ENCODE peak calls at places on chromosomes 11 and 22, in ten cellular contexts. N is GM12878, I is stomach, B is transverse colon, J is K562, S is suprapubic skin, H is tibial nerve, M is A549, P is ovary, T is upper lobe of left lung. E is an unnamed sample. For H3K4me1, the result is how much of the 10 kb centered on the place peaks cover.

GRCh38 chr11:131038597-131038996 is 122.3 kb upstream of the SNX19 start:
- DNase-seq in N (no peak), I (no peak), B (no peak), J (peak), S (no peak), H (no peak), M (no peak), P (no peak), T (no peak), E (no peak)

GRCh38 chr11:76634934-76635333 is 35.6 kb downstream of the LRRC32 start:
- DNase-seq in N (no peak), I (no peak), B (no peak), J (no peak), S (no peak), H (no peak), M (no peak), P (no peak), T (no peak), E (peak)

GRCh38 chr22:48483764-48484528 is 1343.7 kb downstream of the BRD1 start:
- DNase-seq in N (no peak), I (no peak), B (no peak), J (no peak), S (peak), H (no peak), M (no peak), P (no peak), T (peak), E (no peak)

GRCh38 chr11:118172356-118172755 is 4.1 kb downstream of the SCN2B start:
- DNase-seq in N (no peak), I (no peak), B (no peak), J (no peak), S (no peak), H (no peak), M (no peak), P (no peak), T (no peak), E (no peak)

GRCh38 chr11:47510231-47510630 is 42.7 kb downstream of the CELF1 start:
- DNase-seq in N (no peak), I (no peak), B (no peak), J (no peak), S (no peak), H (no peak), M (no peak), P (no peak), T (no peak), E (no peak)

GRCh38 chr11:1326435-1327063 is 17.1 kb upstream of the TOLLIP start:
- DNase-seq in N (no peak), I (no peak), B (no peak), J (no peak), S (no peak), H (no peak), M (no peak), P (no peak), T (no peak), E (peak)

GRCh38 chr22:40101417-40102101 is 76.2 kb upstream of the TNRC6B start:
- DNase-seq in N (no peak), I (no peak), B (no peak), J (no peak), S (no peak), H (no peak), M (no peak), P (no peak), T (no peak), E (no peak)

GRCh38 chr22:28019881-28020861 is 101.1 kb upstream of the PITPNB start:
- DNase-seq in N (no peak), I (peak), B (peak), J (peak), S (peak), H (peak), M (peak), P (peak), T (peak), E (peak)

GRCh38 chr22:35866646-35867045 is 149.0 kb downstream of the APOL5 start:
- DNase-seq in N (no peak), I (no peak), B (no peak), J (no peak), S (no peak), H (no peak), M (no peak), P (no peak), T (no peak), E (no peak)

GRCh38 chr11:128603003-128603715 is 15.8 kb upstream of the ETS1 start:
- DNase-seq in N (no peak), I (no peak), B (no peak), J (no peak), S (no peak), H (no peak), M (no peak), P (no peak), T (no peak), E (no peak)

GRCh38 chr11:77115181-77115611 is 12.6 kb downstream of the OMP start:
- DNase-seq in N (no peak), I (no peak), B (no peak), J (peak), S (no peak), H (no peak), M (peak), P (no peak), T (no peak), E (no peak)

GRCh38 chr11:112023104-112023503 is 2.1 kb upstream of the DLAT start:
- DNase-seq in N (no peak), I (no peak), B (no peak), J (no peak), S (no peak), H (no peak), M (no peak), P (no peak), T (no peak), E (no peak)

GRCh38 chr11:128686045-128686741 is 7.7 kb upstream of the FLI1 start:
- DNase-seq in N (no peak), I (no peak), B (no peak), J (no peak), S (no peak), H (no peak), M (no peak), P (no peak), T (no peak), E (no peak)

GRCh38 chr22:32823024-32823730 is 21.7 kb downstream of the TIMP3 start:
- DNase-seq in N (no peak), I (peak), B (peak), J (peak), S (peak), H (no peak), M (peak), P (no peak), T (no peak), E (peak)

GRCh38 chr22:39972656-39973055 is 12.5 kb downstream of the TMA7B start:
- DNase-seq in N (no peak), I (no peak), B (no peak), J (no peak), S (no peak), H (no peak), M (no peak), P (no peak), T (no peak), E (no peak)

GRCh38 chr11:119774180-119774763 is 45.3 kb upstream of the NECTIN1 start:
- DNase-seq in N (no peak), I (no peak), B (no peak), J (no peak), S (no peak), H (no peak), M (no peak), P (no peak), T (no peak), E (no peak)

GRCh38 chr11:103532133-103532788 is 423.0 kb downstream of the DYNC2H1 start:
- DNase-seq in N (no peak), I (no peak), B (no peak), J (no peak), S (no peak), H (no peak), M (no peak), P (no peak), T (no peak), E (no peak)

GRCh38 chr11:15232496-15232895 is 117.8 kb downstream of the INSC start:
- DNase-seq in N (no peak), I (no peak), B (no peak), J (no peak), S (no peak), H (no peak), M (no peak), P (no peak), T (no peak), E (no peak)

GRCh38 chr11:96317576-96317975 is 25.4 kb downstream of the MAML2 start:
- DNase-seq in N (no peak), I (no peak), B (no peak), J (no peak), S (no peak), H (no peak), M (no peak), P (no peak), T (no peak), E (no peak)

GRCh38 chr22:49137216-49137840 is 690.3 kb downstream of the BRD1 start:
- DNase-seq in N (no peak), I (no peak), B (no peak), J (no peak), S (no peak), H (no peak), M (no peak), P (no peak), T (no peak), E (no peak)

GRCh38 chr22:29737251-29738117 is 17.7 kb downstream of the CABP7 start:
- DNase-seq in N (no peak), I (no peak), B (no peak), J (no peak), S (no peak), H (no peak), M (no peak), P (peak), T (no peak), E (no peak)

GRCh38 chr22:49933236-49933921 is 14.9 kb downstream of the CRELD2 start:
- DNase-seq in N (no peak), I (peak), B (peak), J (no peak), S (no peak), H (peak), M (no peak), P (peak), T (no peak), E (peak)

GRCh38 chr11:7612661-7613393 is 60.5 kb downstream of the CYB5R2 start:
- DNase-seq in N (no peak), I (peak), B (no peak), J (no peak), S (no peak), H (no peak), M (no peak), P (no peak), T (no peak), E (no peak)

GRCh38 chr22:39313258-39314001 is 6.0 kb downstream of the RPL3 start:
- DNase-seq in N (no peak), I (no peak), B (no peak), J (no peak), S (no peak), H (no peak), M (no peak), P (no peak), T (no peak), E (no peak)

GRCh38 chr11:17805873-17806272 is 71.3 kb downstream of the KCNC1 start:
- DNase-seq in N (no peak), I (no peak), B (no peak), J (no peak), S (no peak), H (no peak), M (no peak), P (no peak), T (no peak), E (no peak)

GRCh38 chr22:35719212-35719869 is 1.7 kb downstream of the APOL5 start:
- DNase-seq in N (no peak), I (no peak), B (no peak), J (no peak), S (no peak), H (no peak), M (no peak), P (no peak), T (no peak), E (no peak)

GRCh38 chr22:24407884-24408283 is 19.5 kb upstream of the ADORA2A start:
- DNase-seq in N (no peak), I (no peak), B (no peak), J (no peak), S (no peak), H (no peak), M (no peak), P (no peak), T (no peak), E (no peak)

GRCh38 chr22:31400023-31400397 is 606 bp downstream of the DRG1 start:
- DNase-seq in N (no peak), I (no peak), B (peak), J (no peak), S (no peak), H (no peak), M (no peak), P (no peak), T (no peak), E (no peak)

GRCh38 chr22:20422965-20423635 is 14.5 kb downstream of the SCARF2 start:
- DNase-seq in N (no peak), I (peak), B (no peak), J (no peak), S (peak), H (no peak), M (no peak), P (peak), T (no peak), E (peak)

GRCh38 chr11:32053151-32053550 is 37.7 kb upstream of the RCN1 start:
- DNase-seq in N (no peak), I (no peak), B (no peak), J (no peak), S (no peak), H (no peak), M (no peak), P (no peak), T (no peak), E (no peak)

DNA sequence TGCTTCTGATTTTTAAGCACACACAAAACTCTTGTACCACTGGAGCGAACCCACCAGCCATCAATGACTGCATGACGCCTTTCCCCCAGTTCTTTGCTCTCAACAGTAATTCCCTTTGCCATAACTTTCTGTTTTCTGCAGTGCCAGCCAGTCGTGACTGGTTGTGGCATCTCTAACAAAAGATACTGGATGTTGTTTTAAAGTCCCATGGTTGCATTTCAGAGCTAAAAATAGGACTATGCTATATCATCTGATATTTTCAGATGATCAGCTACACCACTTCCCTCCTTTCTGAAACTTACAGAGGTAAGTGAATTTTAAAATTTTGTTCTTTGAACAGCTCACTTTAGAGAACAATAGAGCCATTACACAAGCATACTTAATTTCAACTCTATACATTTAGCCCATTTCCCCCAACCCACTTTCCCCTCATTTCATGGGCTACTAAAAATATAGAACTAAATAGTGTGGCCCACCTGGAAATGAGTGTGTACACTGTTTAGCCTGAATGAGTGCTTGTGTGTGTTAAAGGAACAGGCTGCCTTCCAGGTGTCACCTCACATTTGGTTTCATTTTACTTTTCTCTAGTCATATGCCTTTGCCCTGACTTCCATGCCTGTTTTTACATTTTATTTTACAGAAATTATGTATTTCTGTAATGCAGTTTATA is 136.9 kb upstream of the ZC3H12C start:
- DNase-seq in N (peak), I (no peak), B (no peak), J (no peak), S (no peak), H (no peak), M (no peak), P (no peak), T (no peak), E (no peak)
- TF ChIP-seq POLR2A in N (no peak), I (no peak), B (no peak), J (no peak), S (no peak), H (no peak), M (no peak), P (no peak), T (no peak), E (no peak)

GRCh38 chr22:26164174-26164573 is 5.1 kb upstream of the SEZ6L start:
- DNase-seq in N (no peak), I (no peak), B (no peak), J (no peak), S (no peak), H (no peak), M (no peak), P (no peak), T (no peak), E (no peak)
- H3K4me1 ChIP-seq in N (under half), I (under half), B (under half), J (under half), S (under half), H (under half), M (under half), P (under half), T (under half), E (under half)

GRCh38 chr11:57228600-57228999 is 8.4 kb downstream of the APLNR start:
- DNase-seq in N (no peak), I (no peak), B (no peak), J (no peak), S (no peak), H (no peak), M (no peak), P (no peak), T (no peak), E (no peak)
- TF ChIP-seq EP300 in N (no peak), I (no peak), B (no peak), J (no peak), S (no peak), H (no peak), M (no peak), P (no peak), T (no peak), E (no peak)

DNA sequence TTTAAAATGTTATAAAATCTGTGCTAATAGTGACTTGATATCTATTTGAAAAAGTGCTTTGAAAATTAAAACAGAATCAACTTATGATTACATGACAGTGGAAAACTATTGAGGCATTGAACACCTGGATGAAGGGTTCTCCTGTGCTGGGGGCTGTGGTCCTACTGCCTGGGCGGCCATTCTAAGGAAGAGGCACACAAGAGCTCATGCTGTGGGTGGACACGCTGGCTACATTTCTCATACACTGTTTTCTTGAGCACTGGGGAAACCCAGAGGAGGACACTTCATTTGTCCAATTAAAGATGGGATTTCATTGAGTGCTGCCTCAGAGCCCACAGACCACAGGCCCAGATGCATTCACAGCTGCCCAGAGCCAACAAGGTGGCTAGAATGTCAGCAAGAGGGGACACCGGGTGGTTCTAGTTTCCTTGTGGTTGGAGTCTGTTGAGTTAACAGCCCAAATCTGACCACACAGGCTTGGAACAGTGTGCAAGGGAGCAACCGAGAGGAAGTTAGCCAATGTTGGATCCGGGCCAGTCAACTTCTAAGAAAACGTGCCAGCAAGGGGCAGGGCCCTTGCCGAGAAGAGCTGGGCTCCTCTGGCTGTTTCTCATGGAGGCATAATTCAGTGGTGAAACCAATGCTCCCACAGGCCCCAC is 35.1 kb upstream of the SORL1 start:
- DNase-seq in N (peak), I (peak), B (peak), J (no peak), S (peak), H (peak), M (no peak), P (peak), T (peak), E (peak)
- TF ChIP-seq POLR2A in N (no peak), I (no peak), B (no peak), J (no peak), S (no peak), H (no peak), M (no peak), P (no peak), T (no peak), E (no peak)

DNA sequence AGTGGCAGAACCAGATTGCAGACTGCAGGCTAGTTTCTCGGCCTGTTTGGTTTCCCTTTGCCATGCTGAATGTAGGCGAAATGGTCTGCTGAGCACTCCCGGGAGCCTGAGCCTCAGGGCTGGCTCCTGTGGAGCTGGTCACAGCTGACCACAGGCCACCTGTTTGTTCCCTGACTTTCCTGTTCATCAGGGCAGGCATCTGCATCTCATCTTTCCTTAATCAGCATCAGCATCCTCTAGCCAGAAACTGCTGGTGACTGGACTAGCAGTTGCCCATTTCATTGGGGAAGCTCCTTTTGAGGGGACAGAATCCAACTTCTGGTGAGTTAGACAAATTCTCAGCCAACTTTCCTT is 20.2 kb upstream of the C11orf96 start:
- DNase-seq in N (no peak), I (no peak), B (no peak), J (no peak), S (no peak), H (no peak), M (no peak), P (no peak), T (no peak), E (no peak)
- H3K4me1 ChIP-seq in N (under half), I (under half), B (under half), J (under half), S (under half), H (under half), M (under half), P (half or more), T (under half), E (under half)

GRCh38 chr11:27740362-27741024 is 40.2 kb upstream of the BDNF start:
- DNase-seq in N (no peak), I (no peak), B (no peak), J (no peak), S (no peak), H (no peak), M (no peak), P (no peak), T (no peak), E (no peak)

DNA sequence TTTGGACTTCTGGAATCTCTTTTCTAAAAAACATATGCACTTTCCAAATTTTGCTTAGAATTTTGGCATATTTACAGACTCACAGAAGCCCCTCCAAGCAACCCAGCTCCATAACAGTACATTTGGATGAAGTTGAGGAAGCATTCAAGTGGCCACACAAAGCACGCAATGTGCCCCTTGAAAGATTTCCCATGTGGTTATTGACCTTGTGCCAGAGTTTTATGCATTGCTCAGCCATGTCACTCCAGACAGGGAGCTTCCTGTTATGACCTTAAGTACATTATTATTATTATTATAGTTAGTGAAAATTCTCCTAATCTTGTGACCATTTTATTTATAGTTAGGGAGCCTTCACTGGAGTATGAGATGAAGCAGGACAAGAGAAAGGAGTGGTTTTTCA is 35.0 kb upstream of the BDNF start:
- DNase-seq in N (no peak), I (no peak), B (no peak), J (no peak), S (no peak), H (no peak), M (no peak), P (no peak), T (no peak), E (no peak)
- TF ChIP-seq EP300 in N (no peak), I (no peak), B (no peak), J (no peak), S (no peak), H (no peak), M (no peak), P (no peak), T (no peak), E (no peak)

GRCh38 chr22:37750596-37751162 is 53.8 kb downstream of the TRIOBP start:
- DNase-seq in N (no peak), I (no peak), B (no peak), J (no peak), S (no peak), H (no peak), M (no peak), P (no peak), T (no peak), E (no peak)

GRCh38 chr22:37749223-37749622 is 52.4 kb downstream of the TRIOBP start:
- DNase-seq in N (no peak), I (peak), B (no peak), J (no peak), S (no peak), H (no peak), M (no peak), P (peak), T (peak), E (no peak)

GRCh38 chr22:37748659-37749058 is 51.8 kb downstream of the TRIOBP start:
- DNase-seq in N (no peak), I (no peak), B (no peak), J (no peak), S (no peak), H (no peak), M (no peak), P (no peak), T (no peak), E (no peak)

GRCh38 chr22:37751449-37752188 is 54.8 kb downstream of the TRIOBP start:
- DNase-seq in N (no peak), I (no peak), B (no peak), J (no peak), S (no peak), H (no peak), M (no peak), P (peak), T (no peak), E (no peak)

GRCh38 chr22:37749831-37750595 is 53.2 kb downstream of the TRIOBP start:
- DNase-seq in N (no peak), I (no peak), B (no peak), J (no peak), S (no peak), H (no peak), M (no peak), P (no peak), T (peak), E (no peak)
- TF ChIP-seq POLR2A in N (no peak), I (no peak), B (no peak), J (no peak), S (no peak), H (no peak), M (no peak), P (no peak), T (no peak), E (no peak)

GRCh38 chr11:65873280-65874156 is 918 bp upstream of the EFEMP2 start:
- DNase-seq in N (peak), I (peak), B (peak), J (peak), S (peak), H (peak), M (peak), P (peak), T (peak), E (peak)
- H3K4me1 ChIP-seq in N (under half), I (under half), B (under half), J (under half), S (under half), H (under half), M (under half), P (under half), T (under half), E (under half)

E was measured in sigmoid colon.